ENCODE peak calls at places on chromosome 3, in nine cellular contexts. One of them, this sample, is unnamed.

GRCh38 chr3:158105710-158106438 is at the start of gene SHOX2:
- DNase-seq in Panc1: no peak
- DNase-seq in non-pigmented ciliary epithelial cell: no peak
- DNase-seq in MCF 10A: peak
- DNase-seq in endodermal cell: peak
- DNase-seq in AG10803: peak
- DNase-seq in choroid plexus epithelial cell: peak
- DNase-seq in caudate nucleus: no peak
- DNase-seq in NCI-H187 treated with DMSO at 0.1 percent for 48 hours: no peak
- DNase-seq in this sample: peak

GRCh38 chr3:159856496-159857098 is 132.0 kb upstream of the IL12A start:
- DNase-seq in endodermal cell: no peak
- DNase-seq in caudate nucleus: no peak
- DNase-seq in choroid plexus epithelial cell: no peak
- DNase-seq in MCF 10A: no peak
- DNase-seq in Panc1: no peak
- DNase-seq in non-pigmented ciliary epithelial cell: no peak
- DNase-seq in AG10803: no peak
- DNase-seq in NCI-H187 treated with DMSO at 0.1 percent for 48 hours: no peak
- DNase-seq in this sample: no peak

GRCh38 chr3:97009427-97010019 is 195.1 kb downstream of the EPHA6 start:
- DNase-seq in choroid plexus epithelial cell: no peak
- DNase-seq in non-pigmented ciliary epithelial cell: no peak
- DNase-seq in Panc1: no peak
- DNase-seq in AG10803: no peak
- DNase-seq in endodermal cell: peak
- DNase-seq in caudate nucleus: no peak
- DNase-seq in NCI-H187 treated with DMSO at 0.1 percent for 48 hours: no peak
- DNase-seq in MCF 10A: no peak
- DNase-seq in this sample: no peak

GRCh38 chr3:78804251-78805037 is 963.4 kb downstream of the ROBO1 start:
- DNase-seq in endodermal cell: no peak
- DNase-seq in AG10803: peak
- DNase-seq in NCI-H187 treated with DMSO at 0.1 percent for 48 hours: no peak
- DNase-seq in MCF 10A: peak
- DNase-seq in caudate nucleus: no peak
- DNase-seq in Panc1: no peak
- DNase-seq in choroid plexus epithelial cell: peak
- DNase-seq in non-pigmented ciliary epithelial cell: no peak
- DNase-seq in this sample: no peak

GRCh38 chr3:535566-536416 is 339.2 kb downstream of the CHL1 start:
- DNase-seq in NCI-H187 treated with DMSO at 0.1 percent for 48 hours: no peak
- DNase-seq in AG10803: peak
- DNase-seq in endodermal cell: peak
- DNase-seq in non-pigmented ciliary epithelial cell: no peak
- DNase-seq in caudate nucleus: no peak
- DNase-seq in MCF 10A: no peak
- DNase-seq in choroid plexus epithelial cell: peak
- DNase-seq in Panc1: no peak
- DNase-seq in this sample: no peak

GRCh38 chr3:98646680-98647079 is 53.3 kb upstream of the CPOX start:
- DNase-seq in NCI-H187 treated with DMSO at 0.1 percent for 48 hours: no peak
- DNase-seq in MCF 10A: no peak
- DNase-seq in non-pigmented ciliary epithelial cell: no peak
- DNase-seq in caudate nucleus: no peak
- DNase-seq in AG10803: no peak
- DNase-seq in Panc1: no peak
- DNase-seq in choroid plexus epithelial cell: no peak
- DNase-seq in endodermal cell: no peak
- DNase-seq in this sample: no peak

GRCh38 chr3:184758056-184758455 is 46.2 kb upstream of the MAGEF1 start:
- DNase-seq in Panc1: no peak
- DNase-seq in NCI-H187 treated with DMSO at 0.1 percent for 48 hours: no peak
- DNase-seq in caudate nucleus: no peak
- DNase-seq in MCF 10A: no peak
- DNase-seq in endodermal cell: no peak
- DNase-seq in AG10803: no peak
- DNase-seq in choroid plexus epithelial cell: no peak
- DNase-seq in non-pigmented ciliary epithelial cell: no peak
- DNase-seq in this sample: no peak

GRCh38 chr3:52330194-52330805 is 14.2 kb downstream of the DNAH1 start:
- DNase-seq in NCI-H187 treated with DMSO at 0.1 percent for 48 hours: no peak
- DNase-seq in non-pigmented ciliary epithelial cell: no peak
- DNase-seq in endodermal cell: no peak
- DNase-seq in caudate nucleus: no peak
- DNase-seq in Panc1: no peak
- DNase-seq in MCF 10A: no peak
- DNase-seq in choroid plexus epithelial cell: no peak
- DNase-seq in AG10803: no peak
- DNase-seq in this sample: no peak

GRCh38 chr3:155418426-155418825 is 124.9 kb upstream of the STRIT1 start:
- DNase-seq in AG10803: no peak
- DNase-seq in endodermal cell: no peak
- DNase-seq in MCF 10A: no peak
- DNase-seq in Panc1: no peak
- DNase-seq in choroid plexus epithelial cell: peak
- DNase-seq in non-pigmented ciliary epithelial cell: no peak
- DNase-seq in caudate nucleus: peak
- DNase-seq in NCI-H187 treated with DMSO at 0.1 percent for 48 hours: no peak
- DNase-seq in this sample: no peak

GRCh38 chr3:177777699-177778098 is 580.4 kb upstream of the TBL1XR1 start:
- DNase-seq in choroid plexus epithelial cell: peak
- DNase-seq in endodermal cell: peak
- DNase-seq in Panc1: peak
- DNase-seq in non-pigmented ciliary epithelial cell: no peak
- DNase-seq in caudate nucleus: no peak
- DNase-seq in NCI-H187 treated with DMSO at 0.1 percent for 48 hours: no peak
- DNase-seq in MCF 10A: peak
- DNase-seq in AG10803: peak
- DNase-seq in this sample: peak

GRCh38 chr3:100401674-100402036 is 316 bp downstream of the LNP1 start:
- DNase-seq in caudate nucleus: no peak
- DNase-seq in MCF 10A: no peak
- DNase-seq in AG10803: peak
- DNase-seq in non-pigmented ciliary epithelial cell: no peak
- DNase-seq in Panc1: no peak
- DNase-seq in endodermal cell: no peak
- DNase-seq in choroid plexus epithelial cell: peak
- DNase-seq in NCI-H187 treated with DMSO at 0.1 percent for 48 hours: no peak
- DNase-seq in this sample: peak

GRCh38 chr3:98705694-98706093 is 57.4 kb upstream of the ST3GAL6 start:
- DNase-seq in endodermal cell: no peak
- DNase-seq in Panc1: no peak
- DNase-seq in AG10803: no peak
- DNase-seq in MCF 10A: peak
- DNase-seq in caudate nucleus: no peak
- DNase-seq in choroid plexus epithelial cell: peak
- DNase-seq in NCI-H187 treated with DMSO at 0.1 percent for 48 hours: no peak
- DNase-seq in non-pigmented ciliary epithelial cell: no peak
- DNase-seq in this sample: no peak

GRCh38 chr3:134369231-134369741 is 5.0 kb downstream of the AMOTL2 start:
- DNase-seq in non-pigmented ciliary epithelial cell: peak
- DNase-seq in MCF 10A: no peak
- DNase-seq in endodermal cell: peak
- DNase-seq in choroid plexus epithelial cell: peak
- DNase-seq in AG10803: peak
- DNase-seq in NCI-H187 treated with DMSO at 0.1 percent for 48 hours: no peak
- DNase-seq in caudate nucleus: no peak
- DNase-seq in Panc1: no peak
- DNase-seq in this sample: no peak

GRCh38 chr3:106144051-106144450 is 275.2 kb upstream of the CBLB start:
- DNase-seq in non-pigmented ciliary epithelial cell: no peak
- DNase-seq in AG10803: no peak
- DNase-seq in Panc1: no peak
- DNase-seq in MCF 10A: no peak
- DNase-seq in choroid plexus epithelial cell: no peak
- DNase-seq in caudate nucleus: no peak
- DNase-seq in endodermal cell: no peak
- DNase-seq in NCI-H187 treated with DMSO at 0.1 percent for 48 hours: no peak
- DNase-seq in this sample: no peak

GRCh38 chr3:58994746-58995330 is 55.0 kb downstream of the CFAP20DC start:
- DNase-seq in NCI-H187 treated with DMSO at 0.1 percent for 48 hours: no peak
- DNase-seq in choroid plexus epithelial cell: peak
- DNase-seq in endodermal cell: peak
- DNase-seq in AG10803: peak
- DNase-seq in Panc1: no peak
- DNase-seq in non-pigmented ciliary epithelial cell: peak
- DNase-seq in caudate nucleus: no peak
- DNase-seq in MCF 10A: peak
- DNase-seq in this sample: peak

GRCh38 chr3:30289324-30289723 is 317.1 kb upstream of the TGFBR2 start:
- DNase-seq in choroid plexus epithelial cell: no peak
- DNase-seq in NCI-H187 treated with DMSO at 0.1 percent for 48 hours: no peak
- DNase-seq in MCF 10A: no peak
- DNase-seq in non-pigmented ciliary epithelial cell: no peak
- DNase-seq in caudate nucleus: no peak
- DNase-seq in AG10803: peak
- DNase-seq in endodermal cell: no peak
- DNase-seq in Panc1: no peak
- DNase-seq in this sample: no peak

GRCh38 chr3:102060814-102061213 is 211.5 kb downstream of the NFKBIZ start:
- DNase-seq in non-pigmented ciliary epithelial cell: no peak
- DNase-seq in NCI-H187 treated with DMSO at 0.1 percent for 48 hours: no peak
- DNase-seq in AG10803: no peak
- DNase-seq in MCF 10A: no peak
- DNase-seq in endodermal cell: no peak
- DNase-seq in caudate nucleus: no peak
- DNase-seq in choroid plexus epithelial cell: no peak
- DNase-seq in Panc1: no peak
- DNase-seq in this sample: peak

GRCh38 chr3:75192065-75192658 is 472.0 kb upstream of the FRG2C start:
- DNase-seq in MCF 10A: peak
- DNase-seq in non-pigmented ciliary epithelial cell: no peak
- DNase-seq in NCI-H187 treated with DMSO at 0.1 percent for 48 hours: no peak
- DNase-seq in Panc1: peak
- DNase-seq in AG10803: peak
- DNase-seq in endodermal cell: peak
- DNase-seq in caudate nucleus: no peak
- DNase-seq in choroid plexus epithelial cell: peak
- DNase-seq in this sample: peak

GRCh38 chr3:33543600-33543999 is 103.4 kb upstream of the UBP1 start:
- DNase-seq in choroid plexus epithelial cell: no peak
- DNase-seq in Panc1: no peak
- DNase-seq in caudate nucleus: no peak
- DNase-seq in endodermal cell: no peak
- DNase-seq in MCF 10A: no peak
- DNase-seq in non-pigmented ciliary epithelial cell: no peak
- DNase-seq in AG10803: no peak
- DNase-seq in NCI-H187 treated with DMSO at 0.1 percent for 48 hours: no peak
- DNase-seq in this sample: no peak

GRCh38 chr3:149214702-149215101 is 6.9 kb downstream of the CP start:
- DNase-seq in endodermal cell: no peak
- DNase-seq in caudate nucleus: no peak
- DNase-seq in NCI-H187 treated with DMSO at 0.1 percent for 48 hours: no peak
- DNase-seq in MCF 10A: no peak
- DNase-seq in non-pigmented ciliary epithelial cell: no peak
- DNase-seq in Panc1: no peak
- DNase-seq in choroid plexus epithelial cell: no peak
- DNase-seq in AG10803: no peak
- DNase-seq in this sample: no peak

GRCh38 chr3:142445816-142446254 is 2.0 kb downstream of the XRN1 start:
- DNase-seq in endodermal cell: no peak
- DNase-seq in AG10803: peak
- DNase-seq in choroid plexus epithelial cell: peak
- DNase-seq in MCF 10A: peak
- DNase-seq in NCI-H187 treated with DMSO at 0.1 percent for 48 hours: no peak
- DNase-seq in caudate nucleus: no peak
- DNase-seq in non-pigmented ciliary epithelial cell: no peak
- DNase-seq in Panc1: no peak
- DNase-seq in this sample: no peak

GRCh38 chr3:3635109-3635508 is 164.1 kb upstream of the LRRN1 start:
- DNase-seq in MCF 10A: no peak
- DNase-seq in Panc1: no peak
- DNase-seq in non-pigmented ciliary epithelial cell: no peak
- DNase-seq in choroid plexus epithelial cell: no peak
- DNase-seq in endodermal cell: no peak
- DNase-seq in AG10803: no peak
- DNase-seq in caudate nucleus: no peak
- DNase-seq in NCI-H187 treated with DMSO at 0.1 percent for 48 hours: no peak
- DNase-seq in this sample: no peak

GRCh38 chr3:71135373-71136088 is 448.0 kb downstream of the FOXP1 start:
- DNase-seq in non-pigmented ciliary epithelial cell: no peak
- DNase-seq in AG10803: no peak
- DNase-seq in caudate nucleus: no peak
- DNase-seq in NCI-H187 treated with DMSO at 0.1 percent for 48 hours: no peak
- DNase-seq in Panc1: no peak
- DNase-seq in choroid plexus epithelial cell: peak
- DNase-seq in MCF 10A: no peak
- DNase-seq in endodermal cell: no peak
- DNase-seq in this sample: no peak

GRCh38 chr3:11221818-11222217 is 50.4 kb upstream of the ATG7 start:
- DNase-seq in NCI-H187 treated with DMSO at 0.1 percent for 48 hours: no peak
- DNase-seq in non-pigmented ciliary epithelial cell: no peak
- DNase-seq in MCF 10A: no peak
- DNase-seq in endodermal cell: no peak
- DNase-seq in Panc1: no peak
- DNase-seq in caudate nucleus: no peak
- DNase-seq in AG10803: no peak
- DNase-seq in choroid plexus epithelial cell: peak
- DNase-seq in this sample: no peak

GRCh38 chr3:21390136-21390535 is 360.9 kb downstream of the ZNF385D start:
- DNase-seq in caudate nucleus: no peak
- DNase-seq in endodermal cell: no peak
- DNase-seq in choroid plexus epithelial cell: no peak
- DNase-seq in AG10803: peak
- DNase-seq in MCF 10A: no peak
- DNase-seq in NCI-H187 treated with DMSO at 0.1 percent for 48 hours: no peak
- DNase-seq in non-pigmented ciliary epithelial cell: peak
- DNase-seq in Panc1: no peak
- DNase-seq in this sample: no peak

GRCh38 chr3:27281671-27282150 is 87.5 kb downstream of the NEK10 start:
- DNase-seq in NCI-H187 treated with DMSO at 0.1 percent for 48 hours: no peak
- DNase-seq in AG10803: no peak
- DNase-seq in MCF 10A: no peak
- DNase-seq in Panc1: no peak
- DNase-seq in caudate nucleus: no peak
- DNase-seq in choroid plexus epithelial cell: no peak
- DNase-seq in endodermal cell: no peak
- DNase-seq in non-pigmented ciliary epithelial cell: no peak
- DNase-seq in this sample: no peak

GRCh38 chr3:29335438-29335837 is 54.6 kb downstream of the RBMS3 start:
- DNase-seq in caudate nucleus: peak
- DNase-seq in choroid plexus epithelial cell: peak
- DNase-seq in NCI-H187 treated with DMSO at 0.1 percent for 48 hours: peak
- DNase-seq in non-pigmented ciliary epithelial cell: peak
- DNase-seq in MCF 10A: peak
- DNase-seq in AG10803: peak
- DNase-seq in endodermal cell: peak
- DNase-seq in Panc1: no peak
- DNase-seq in this sample: peak

GRCh38 chr3:66472313-66473134 is 28.3 kb downstream of the LRIG1 start:
- DNase-seq in caudate nucleus: no peak
- DNase-seq in AG10803: peak
- DNase-seq in MCF 10A: peak
- DNase-seq in choroid plexus epithelial cell: peak
- DNase-seq in Panc1: no peak
- DNase-seq in NCI-H187 treated with DMSO at 0.1 percent for 48 hours: no peak
- DNase-seq in non-pigmented ciliary epithelial cell: no peak
- DNase-seq in endodermal cell: no peak
- DNase-seq in this sample: no peak

GRCh38 chr3:135271562-135272290 is 476.7 kb downstream of the EPHB1 start:
- DNase-seq in choroid plexus epithelial cell: no peak
- DNase-seq in Panc1: no peak
- DNase-seq in AG10803: no peak
- DNase-seq in caudate nucleus: no peak
- DNase-seq in NCI-H187 treated with DMSO at 0.1 percent for 48 hours: peak
- DNase-seq in non-pigmented ciliary epithelial cell: no peak
- DNase-seq in MCF 10A: no peak
- DNase-seq in endodermal cell: no peak
- DNase-seq in this sample: no peak

GRCh38 chr3:36444909-36445308 is 64.6 kb downstream of the STAC start:
- DNase-seq in Panc1: peak
- DNase-seq in choroid plexus epithelial cell: peak
- DNase-seq in NCI-H187 treated with DMSO at 0.1 percent for 48 hours: no peak
- DNase-seq in endodermal cell: no peak
- DNase-seq in caudate nucleus: no peak
- DNase-seq in AG10803: peak
- DNase-seq in MCF 10A: peak
- DNase-seq in non-pigmented ciliary epithelial cell: no peak
- DNase-seq in this sample: no peak

GRCh38 chr3:19598870-19599269 is 335.1 kb downstream of the EFHB start:
- DNase-seq in caudate nucleus: no peak
- DNase-seq in non-pigmented ciliary epithelial cell: no peak
- DNase-seq in endodermal cell: no peak
- DNase-seq in choroid plexus epithelial cell: no peak
- DNase-seq in NCI-H187 treated with DMSO at 0.1 percent for 48 hours: no peak
- DNase-seq in AG10803: no peak
- DNase-seq in Panc1: no peak
- DNase-seq in MCF 10A: no peak
- DNase-seq in this sample: no peak

This sample was measured in Calu3.